ENCODE peak calls at places on chromosomes 16 and 17, in six cellular contexts. H is RKO; Q is LoVo; X is stimulated activated CD4-positive, alpha-beta T cell treated with anti-CD3 and anti-CD28 coated beads, TNF-alpha, amount 100 ng/mL, for 48 hours; L is ELF-1; E is amniotic stem cell. M is an unnamed sample.

GRCh38 chr16:55475919-55476318 is 3.1 kb upstream of the MMP2 start:
- DNase-seq in H (no peak), Q (no peak), X (no peak), L (no peak), E (no peak), M (peak; percentile 37)

GRCh38 chr16:75392911-75393310 is 40.4 kb downstream of the CFDP1 start:
- DNase-seq in H (no peak), Q (no peak), X (no peak), L (no peak), E (no peak), M (no peak)

GRCh38 chr16:15466886-15467781 is 32.7 kb downstream of the BMERB1 start:
- DNase-seq in H (peak; percentile 57), Q (no peak), X (no peak), L (no peak), E (no peak), M (no peak)

GRCh38 chr17:13594762-13595697 is 6.7 kb downstream of the HS3ST3A1 start:
- DNase-seq in H (peak; percentile 80), Q (peak; percentile 76), X (peak; percentile 61), L (peak; percentile 73), E (peak; percentile 69), M (peak; percentile 27)

GRCh38 chr17:80688994-80689635 is 144.5 kb downstream of the RPTOR start:
- DNase-seq in H (no peak), Q (no peak), X (no peak), L (no peak), E (no peak), M (no peak)

GRCh38 chr17:29116652-29117439 is 63.4 kb downstream of the MYO18A start:
- DNase-seq in H (peak; percentile 68), Q (peak; percentile 29), X (peak; percentile 73), L (peak; percentile 87), E (no peak), M (peak; percentile 83)

GRCh38 chr17:6523330-6523729 is 33.0 kb downstream of the PITPNM3 start:
- DNase-seq in H (no peak), Q (peak; percentile 18), X (no peak), L (peak; percentile 53), E (no peak), M (no peak)

GRCh38 chr17:19284005-19284959 is 47.1 kb downstream of the EPN2 start:
- DNase-seq in H (no peak), Q (no peak), X (no peak), L (no peak), E (no peak), M (no peak)

GRCh38 chr17:59366773-59367656 is 35.6 kb downstream of the YPEL2 start:
- DNase-seq in H (no peak), Q (peak; percentile 42), X (no peak), L (peak; percentile 71), E (no peak), M (no peak)

GRCh38 chr16:58651965-58652348 is 22.3 kb upstream of the CNOT1 start:
- DNase-seq in H (no peak), Q (no peak), X (no peak), L (no peak), E (no peak), M (no peak)

GRCh38 chr17:36935681-36936454 is 1.4 kb upstream of the LHX1 start:
- DNase-seq in H (no peak), Q (peak; percentile 59), X (no peak), L (peak; percentile 67), E (no peak), M (no peak)

GRCh38 chr16:3642397-3643094 is 11.9 kb upstream of the DNASE1 start:
- DNase-seq in H (no peak), Q (no peak), X (no peak), L (peak; percentile 87), E (no peak), M (no peak)

GRCh38 chr16:54265558-54266213 is 20.9 kb downstream of the IRX3 start:
- DNase-seq in H (no peak), Q (no peak), X (no peak), L (no peak), E (no peak), M (no peak)

GRCh38 chr17:8117980-8118768 is at the start of gene ALOXE3:
- DNase-seq in H (peak; percentile 94), Q (peak; percentile 89), X (no peak), L (peak; percentile 73), E (no peak), M (no peak)

GRCh38 chr16:74679983-74680382 is 13.3 kb upstream of the RFWD3 start:
- DNase-seq in H (no peak), Q (no peak), X (no peak), L (no peak), E (no peak), M (no peak)

GRCh38 chr16:35525979-35526590 is 2066.7 kb downstream of the TP53TG3F start:
- DNase-seq in H (no peak), Q (no peak), X (no peak), L (no peak), E (no peak), M (no peak)

GRCh38 chr17:63634816-63635215 is 12.6 kb downstream of the MAP3K3 start:
- DNase-seq in H (no peak), Q (no peak), X (no peak), L (no peak), E (no peak), M (no peak)

GRCh38 chr16:10558746-10559641 is 21.4 kb downstream of the EMP2 start:
- DNase-seq in H (no peak), Q (peak; percentile 12), X (no peak), L (peak; percentile 21), E (no peak), M (peak; percentile 77)

GRCh38 chr17:81612172-81612571 is 24.7 kb downstream of the NPLOC4 start:
- DNase-seq in H (no peak), Q (no peak), X (no peak), L (no peak), E (no peak), M (no peak)

GRCh38 chr17:3695723-3696411 is at the start of gene P2RX5:
- DNase-seq in H (peak; percentile 20), Q (peak; percentile 34), X (no peak), L (peak; percentile 60), E (no peak), M (no peak)

GRCh38 chr16:69481901-69482341 is 57.5 kb downstream of the CYB5B start:
- DNase-seq in H (no peak), Q (no peak), X (no peak), L (peak; percentile 28), E (no peak), M (peak; percentile 92)

GRCh38 chr17:48113201-48113676 is 5.7 kb downstream of the SNX11 start:
- DNase-seq in H (no peak), Q (no peak), X (no peak), L (no peak), E (no peak), M (no peak)

GRCh38 chr16:56988161-56988947 is 1.0 kb upstream of the NLRC5 start:
- DNase-seq in H (no peak), Q (no peak), X (no peak), L (no peak), E (no peak), M (no peak)

GRCh38 chr17:5182597-5183409 is 8.9 kb downstream of the ZNF594 start:
- DNase-seq in H (no peak), Q (no peak), X (no peak), L (no peak), E (no peak), M (no peak)

GRCh38 chr17:17028059-17028877 is 14.0 kb upstream of the MPRIP start:
- DNase-seq in H (peak; percentile 53), Q (peak; percentile 98), X (no peak), L (peak; percentile 97), E (no peak), M (peak; percentile 77)

GRCh38 chr16:81522141-81522701 is 77.6 kb downstream of the CMIP start:
- DNase-seq in H (no peak), Q (no peak), X (no peak), L (peak; percentile 52), E (no peak), M (no peak)

GRCh38 chr17:81282876-81283275 is 12.2 kb downstream of the SLC38A10 start:
- DNase-seq in H (no peak), Q (no peak), X (no peak), L (no peak), E (no peak), M (no peak)

GRCh38 chr16:85935957-85936760 is 37.2 kb downstream of the IRF8 start:
- DNase-seq in H (no peak), Q (no peak), X (peak; percentile 46), L (no peak), E (no peak), M (no peak)

GRCh38 chr17:45376171-45376564 is 56.5 kb downstream of the ARHGAP27 start:
- DNase-seq in H (no peak), Q (no peak), X (no peak), L (peak; percentile 31), E (no peak), M (no peak)

GRCh38 chr17:66275651-66276050 is 26.8 kb upstream of the PRKCA start:
- DNase-seq in H (peak; percentile 98), Q (peak; percentile 85), X (no peak), L (peak; percentile 8), E (peak; percentile 91), M (no peak)

GRCh38 chr17:50659220-50659619 is 24.5 kb downstream of the ABCC3 start:
- DNase-seq in H (no peak), Q (no peak), X (no peak), L (no peak), E (no peak), M (no peak)

M was measured in left ventricle myocardium inferior.